ENCODE peak calls at places on chromosome 14, in four cellular contexts. K is prostate gland, I is transverse colon, E is HCT116. D is an unnamed sample.

GRCh38 chr14:24329736-24330135 is 5.1 kb downstream of the ADCY4 start:
- DNase-seq in K (no peak), I (peak), E (no peak), D (no peak)

GRCh38 chr14:61322799-61323290 is 1.5 kb downstream of the PRKCH start:
- DNase-seq in E (peak), K (peak), I (no peak), D (no peak)

GRCh38 chr14:35403085-35403396 is 1.5 kb downstream of the NFKBIA start:
- DNase-seq in K (no peak), E (no peak), I (peak), D (no peak)

GRCh38 chr14:51650721-51651387 is 856 bp upstream of the FRMD6 start:
- DNase-seq in K (peak), E (no peak), I (peak), D (no peak)

GRCh38 chr14:77988966-77989365 is 181.2 kb upstream of the NRXN3 start:
- DNase-seq in K (no peak), E (no peak), I (no peak), D (no peak)

GRCh38 chr14:53356361-53357150 is 203.4 kb upstream of the DDHD1 start:
- DNase-seq in I (no peak), E (no peak), K (no peak), D (no peak)

GRCh38 chr14:101595887-101596721 is 34.8 kb downstream of the DIO3 start:
- DNase-seq in E (no peak), K (no peak), I (peak), D (no peak)

GRCh38 chr14:94291906-94292525 is 1.1 kb downstream of the SERPINA10 start:
- DNase-seq in I (no peak), K (no peak), E (no peak), D (no peak)

GRCh38 chr14:101475468-101476257 is 85.6 kb upstream of the DIO3 start:
- DNase-seq in K (no peak), I (no peak), E (no peak), D (no peak)

GRCh38 chr14:101961011-101961721 is 3.2 kb upstream of the DYNC1H1 start:
- DNase-seq in K (peak), E (peak), I (peak), D (peak)

GRCh38 chr14:32224731-32225377 is 21.8 kb upstream of the RNU6-8 start:
- DNase-seq in E (no peak), I (no peak), K (no peak), D (no peak)

GRCh38 chr14:42930058-42930457 is 1323.4 kb downstream of the LRFN5 start:
- DNase-seq in I (peak), E (no peak), K (no peak), D (no peak)

GRCh38 chr14:79668941-79669340 is 542.4 kb downstream of the DIO2 start:
- DNase-seq in I (no peak), E (no peak), K (no peak), D (no peak)

GRCh38 chr14:20350860-20351259 is 7.4 kb downstream of the PARP2 start:
- DNase-seq in I (no peak), K (no peak), E (no peak), D (no peak)

GRCh38 chr14:39185256-39186049 is 10.4 kb downstream of the PNN start:
- DNase-seq in E (no peak), I (no peak), K (no peak), D (no peak)
- TF ChIP-seq POLR2A in E (no peak), I (no peak), K (no peak), D (no peak)

GRCh38 chr14:28779416-28779941 is 12.9 kb downstream of the FOXG1 start:
- DNase-seq in I (no peak), E (no peak), K (no peak), D (no peak)

GRCh38 chr14:28778718-28779117 is 12.1 kb downstream of the FOXG1 start:
- DNase-seq in I (no peak), K (no peak), E (no peak), D (no peak)

GRCh38 chr14:28777773-28778606 is 11.4 kb downstream of the FOXG1 start:
- DNase-seq in I (no peak), K (no peak), E (no peak), D (no peak)

GRCh38 chr14:28783593-28784143 is 17.1 kb downstream of the FOXG1 start:
- DNase-seq in E (no peak), K (no peak), I (no peak), D (no peak)

DNA sequence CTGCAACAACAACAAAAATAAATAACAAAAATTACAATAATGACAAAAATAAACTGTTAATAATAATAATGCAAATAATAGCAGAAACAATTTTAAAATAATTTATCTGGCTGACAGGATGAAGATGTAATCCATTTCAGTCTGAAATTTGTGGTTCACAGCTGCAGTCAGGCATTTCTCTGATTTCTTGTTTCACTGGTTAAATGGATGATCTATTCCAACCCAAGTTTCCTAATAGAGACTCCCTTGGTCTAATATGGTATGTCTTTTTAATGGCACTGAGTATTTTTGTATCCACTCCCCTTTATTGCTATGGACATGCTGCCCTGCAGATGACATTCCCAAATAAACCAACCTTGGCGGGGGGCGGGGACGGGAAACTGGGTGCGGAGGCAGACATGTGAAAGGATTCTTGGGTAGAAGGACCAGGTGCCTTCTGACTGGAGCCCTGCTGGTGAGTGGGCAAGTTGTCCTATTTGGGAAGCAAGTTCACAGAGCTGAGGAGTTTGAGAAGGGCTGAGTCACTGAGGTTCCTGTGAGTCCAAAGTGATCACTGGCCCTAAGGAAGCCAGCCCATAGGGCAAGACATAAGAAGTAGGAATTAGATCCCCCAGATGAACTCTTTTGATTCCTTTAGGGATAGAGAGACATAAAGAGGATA is 14.4 kb downstream of the FOXG1 start:
- DNase-seq in I (no peak), E (no peak), K (no peak), D (no peak)
- TF ChIP-seq POLR2AphosphoS5 in I (no peak), E (no peak), K (no peak), D (no peak)

DNA sequence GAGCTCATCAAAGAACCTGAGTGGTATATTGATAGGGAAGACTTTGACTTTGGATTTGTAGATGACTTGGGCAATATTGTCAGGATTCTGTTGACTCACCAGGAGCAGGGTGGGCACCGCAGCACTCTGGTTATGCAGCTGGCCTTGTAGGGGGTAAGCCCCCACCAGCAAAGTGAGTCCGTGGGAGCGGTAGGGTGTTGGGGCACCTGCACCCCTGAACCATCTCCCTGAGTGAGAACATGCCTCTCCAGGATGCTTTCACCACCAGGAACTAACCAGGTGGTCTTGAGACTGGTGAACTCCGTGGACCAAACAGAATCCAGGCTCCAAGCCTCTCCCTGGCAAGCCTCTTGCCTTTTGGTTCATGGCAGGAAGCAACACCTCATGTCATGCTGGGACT is 44.0 kb upstream of the EIF5 start:
- DNase-seq in E (no peak), I (no peak), K (no peak), D (no peak)
- TF ChIP-seq POLR2A in E (no peak), I (no peak), K (no peak), D (no peak)

DNA sequence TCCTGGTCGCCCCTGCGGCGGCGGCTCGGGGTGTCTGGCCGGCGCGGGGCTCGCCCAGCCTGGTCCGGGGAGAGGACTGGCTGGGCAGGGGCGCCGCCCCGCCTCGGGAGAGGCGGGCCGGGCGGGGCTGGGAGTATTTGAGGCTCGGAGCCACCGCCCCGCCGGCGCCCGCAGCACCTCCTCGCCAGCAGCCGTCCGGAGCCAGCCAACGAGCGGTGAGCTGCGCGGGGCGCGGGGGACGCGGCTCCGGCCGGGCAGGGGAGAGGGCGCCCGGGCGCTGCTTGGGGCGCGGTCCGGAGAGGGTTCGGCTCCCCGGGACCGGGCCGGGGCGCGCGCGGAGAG is at the start of gene LGALS3:
- DNase-seq in I (peak), E (no peak), K (peak), D (peak)
- TF ChIP-seq POLR2AphosphoS5 in I (peak), E (peak), K (no peak), D (no peak)

GRCh38 chr14:89521988-89522387 is 105.0 kb upstream of the FOXN3 start:
- DNase-seq in K (no peak), E (no peak), I (no peak), D (no peak)
- TF ChIP-seq POLR2A in K (no peak), E (no peak), I (no peak), D (no peak)

GRCh38 chr14:65075628-65076325 is 26.5 kb downstream of the MAX start:
- DNase-seq in E (no peak), K (no peak), I (no peak), D (no peak)

GRCh38 chr14:65072256-65072655 is 30.1 kb downstream of the MAX start:
- DNase-seq in I (no peak), K (no peak), E (no peak), D (no peak)

GRCh38 chr14:65072937-65073336 is 29.4 kb downstream of the MAX start:
- DNase-seq in E (no peak), K (no peak), I (peak), D (no peak)

GRCh38 chr14:65074449-65075155 is 27.7 kb downstream of the MAX start:
- DNase-seq in K (no peak), I (no peak), E (no peak), D (no peak)

GRCh38 chr14:65073605-65074201 is 28.6 kb downstream of the MAX start:
- DNase-seq in I (peak), E (no peak), K (no peak), D (no peak)
- TF ChIP-seq POLR2AphosphoS5 in I (no peak), E (no peak), K (no peak), D (no peak)